ENCODE peak calls at places on chromosomes 1 and 21, in four cellular contexts. D is lower leg skin, L is right atrium auricular region, X is endodermal cell. Z is an unnamed sample.

GRCh38 chr1:87953732-87954344 is 625.2 kb downstream of the LMO4 start:
- DNase-seq in D (peak), X (peak), L (peak), Z (peak)

GRCh38 chr1:55131801-55132200 is 83.4 kb downstream of the USP24 start:
- DNase-seq in L (no peak), X (no peak), D (no peak), Z (no peak)

GRCh38 chr1:90579212-90579802 is 137.8 kb downstream of the BARHL2 start:
- DNase-seq in L (no peak), D (no peak), X (no peak), Z (no peak)

GRCh38 chr1:177780096-177780700 is 189.7 kb downstream of the SEC16B start:
- DNase-seq in X (peak), L (no peak), D (no peak), Z (no peak)

GRCh38 chr1:178502856-178503255 is 6.1 kb upstream of the CLEC20A start:
- DNase-seq in D (no peak), X (peak), L (no peak), Z (no peak)

GRCh38 chr1:203440780-203441179 is 34.8 kb upstream of the PRELP start:
- DNase-seq in X (peak), D (peak), L (peak), Z (peak)

GRCh38 chr1:92228401-92228800 is 10.7 kb downstream of the C1orf146 start:
- DNase-seq in X (no peak), L (no peak), D (no peak), Z (no peak)

GRCh38 chr21:20662523-20662922 is 335.7 kb upstream of the NCAM2 start:
- DNase-seq in L (no peak), D (no peak), X (peak), Z (no peak)

GRCh38 chr1:226100436-226101347 is 38.2 kb downstream of the H3-3A start:
- DNase-seq in D (no peak), L (no peak), X (peak), Z (peak)

GRCh38 chr1:39673215-39673614 is 1.3 kb upstream of the NT5C1A start:
- DNase-seq in D (no peak), X (no peak), L (no peak), Z (no peak)

GRCh38 chr1:214717323-214717722 is 114.3 kb downstream of the CENPF start:
- DNase-seq in X (no peak), D (no peak), L (no peak), Z (no peak)

GRCh38 chr1:22330092-22330762 is 121.4 kb upstream of the ZBTB40 start:
- DNase-seq in L (no peak), D (no peak), X (no peak), Z (no peak)

GRCh38 chr1:3127738-3128137 is 58.7 kb downstream of the PRDM16 start:
- DNase-seq in D (no peak), L (no peak), X (no peak), Z (no peak)

GRCh38 chr1:36157973-36158826 is 2.2 kb downstream of the MAP7D1 start:
- DNase-seq in X (no peak), D (no peak), L (no peak), Z (no peak)

GRCh38 chr21:31624181-31624580 is 35.3 kb upstream of the SOD1 start:
- DNase-seq in L (no peak), D (no peak), X (no peak), Z (no peak)
- TF ChIP-seq CTCF in L (no peak), D (no peak), X (no peak), Z (no peak)

GRCh38 chr1:201795066-201795465 is 33.9 kb upstream of the IPO9 start:
- DNase-seq in D (no peak), L (no peak), X (no peak), Z (no peak)
- TF ChIP-seq CTCF in D (no peak), L (no peak), X (peak), Z (peak)

DNA sequence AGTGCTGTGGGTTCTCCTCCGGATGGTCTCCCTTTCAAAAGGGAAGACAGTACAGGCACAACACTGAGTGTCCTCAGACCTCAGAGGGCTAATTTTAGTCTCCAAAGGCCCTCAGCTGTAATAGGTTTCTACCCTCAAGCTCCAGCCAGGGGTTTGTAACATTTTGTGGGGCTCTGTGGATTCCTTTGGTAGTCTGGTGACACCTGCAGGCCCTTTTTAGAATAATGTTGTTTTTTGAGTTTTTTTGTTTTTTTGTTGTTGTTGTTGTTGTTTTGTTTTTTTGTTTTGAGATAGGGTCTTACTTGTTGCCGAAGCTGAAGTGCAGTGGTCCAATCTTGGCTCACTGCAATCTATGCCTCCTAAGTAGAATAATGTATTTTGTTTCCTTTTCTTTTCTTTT is 15.0 kb upstream of the TMEM201 start:
- DNase-seq in D (no peak), X (peak), L (no peak), Z (no peak)
- TF ChIP-seq CTCF in D (no peak), X (peak), L (no peak), Z (peak)

GRCh38 chr1:219991511-219991810 is 54.8 kb downstream of the EPRS1 start:
- DNase-seq in X (no peak), L (no peak), D (no peak), Z (no peak)

GRCh38 chr1:219988387-219988786 is 57.9 kb downstream of the EPRS1 start:
- DNase-seq in L (no peak), X (no peak), D (no peak), Z (no peak)

GRCh38 chr1:219993554-219994433 is 52.5 kb downstream of the EPRS1 start:
- DNase-seq in D (no peak), X (no peak), L (no peak), Z (no peak)

GRCh38 chr1:219988818-219989217 is 57.5 kb downstream of the EPRS1 start:
- DNase-seq in X (no peak), L (no peak), D (no peak), Z (no peak)

DNA sequence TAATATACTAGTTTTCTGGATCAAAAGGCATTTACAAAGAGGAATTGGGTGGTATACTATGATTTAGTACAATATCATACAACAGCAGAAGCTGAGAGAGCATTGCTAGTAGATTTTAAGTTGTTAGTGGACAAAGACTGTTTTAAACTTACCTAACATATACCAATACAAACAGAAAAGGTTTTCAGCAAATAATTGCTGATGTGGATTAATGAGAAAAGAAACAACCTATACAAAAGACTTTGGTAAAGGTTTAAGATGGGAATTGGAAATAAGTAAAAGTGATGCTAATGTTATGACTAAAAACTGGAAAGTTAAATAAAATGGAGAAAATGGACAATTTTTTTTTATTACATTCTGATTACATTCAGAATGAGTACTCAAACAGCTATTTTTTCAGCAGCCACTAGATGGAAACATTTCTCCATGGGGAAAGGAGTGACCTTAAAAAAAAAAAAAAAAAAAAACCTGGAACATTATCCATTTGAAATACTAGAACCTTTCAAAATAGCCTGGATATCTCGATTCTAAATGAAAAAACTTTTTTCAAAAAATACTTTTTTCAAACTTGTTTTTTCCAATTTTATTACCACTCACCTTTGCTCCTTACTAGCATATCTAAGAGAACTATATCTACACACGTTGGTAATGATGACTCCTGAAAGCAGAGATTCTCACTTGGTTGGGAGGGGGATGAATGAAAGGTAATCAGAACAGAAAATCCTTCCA is 55.4 kb downstream of the EPRS1 start:
- DNase-seq in X (no peak), L (no peak), D (no peak), Z (no peak)
- TF ChIP-seq CTCF in X (peak), L (peak), D (no peak), Z (peak)

GRCh38 chr1:27366113-27366410 is 699 bp downstream of the MAP3K6 start:
- DNase-seq in D (peak), L (peak), X (peak), Z (peak)

GRCh38 chr1:27366411-27367159 is at the start of gene MAP3K6:
- DNase-seq in L (peak), X (peak), D (peak), Z (peak)

GRCh38 chr1:27372022-27372807 is 2.4 kb downstream of the FCN3 start:
- DNase-seq in L (no peak), D (no peak), X (no peak), Z (no peak)

GRCh38 chr1:27367160-27367650 is 444 bp upstream of the MAP3K6 start:
- DNase-seq in L (no peak), D (no peak), X (no peak), Z (no peak)

GRCh38 chr1:27368872-27369703 is 2.3 kb upstream of the MAP3K6 start:
- DNase-seq in D (no peak), X (no peak), L (no peak), Z (no peak)
- TF ChIP-seq CTCF in D (no peak), X (peak), L (no peak), Z (no peak)

DNA sequence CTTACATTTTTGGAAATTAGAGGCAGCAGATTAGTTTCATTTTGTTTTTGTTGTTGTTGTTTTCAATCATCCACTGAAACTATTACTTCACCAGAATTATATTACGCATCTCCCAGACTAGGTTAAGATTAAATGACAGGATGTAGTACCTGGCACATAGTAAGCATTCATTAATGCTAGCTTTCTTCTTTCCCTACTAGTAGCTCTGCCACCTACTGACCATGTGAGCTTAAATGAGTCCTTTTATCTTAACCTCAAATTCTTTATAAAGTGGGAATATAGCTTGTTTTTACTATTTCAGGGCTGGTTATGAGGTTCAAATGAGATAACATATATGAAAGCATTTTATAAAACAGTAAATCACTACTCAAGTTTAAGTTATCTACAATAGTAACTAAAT is 10.2 kb upstream of the ASPM start:
- DNase-seq in X (no peak), D (no peak), L (no peak), Z (no peak)
- TF ChIP-seq CTCF in X (peak), D (no peak), L (no peak), Z (no peak)

DNA sequence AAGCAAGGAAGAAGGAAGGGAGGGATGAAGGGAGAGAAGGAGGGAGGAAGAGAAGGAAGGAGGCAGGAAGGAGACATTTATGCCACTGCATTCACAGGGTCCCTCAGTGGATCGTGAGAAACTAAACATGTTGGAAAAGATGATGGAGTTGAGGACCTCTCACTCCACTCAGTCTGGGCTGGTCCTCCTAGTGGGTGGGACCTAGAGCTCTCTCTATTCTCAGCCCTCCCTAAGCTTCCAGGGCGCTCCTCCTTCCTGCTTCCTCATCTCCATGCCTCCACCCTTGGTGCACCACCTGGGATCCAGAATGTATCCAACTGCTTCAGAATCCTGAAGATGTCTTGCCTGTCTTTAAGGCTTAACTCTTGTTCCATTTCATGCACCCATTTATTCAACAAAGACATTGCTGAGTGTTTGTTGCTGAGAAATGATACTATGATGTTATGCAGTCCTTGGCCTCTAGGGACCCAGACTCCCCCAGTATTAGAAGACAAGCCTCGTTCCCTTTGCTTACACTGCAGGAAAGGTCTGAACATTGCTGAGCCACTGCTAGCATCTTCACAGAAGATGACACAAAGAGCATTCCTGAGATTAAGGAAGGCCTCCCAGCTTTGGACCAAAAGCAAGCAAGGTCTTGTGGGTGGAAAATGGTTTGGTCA is 88.5 kb downstream of the BEND5 start:
- DNase-seq in L (no peak), X (peak), D (no peak), Z (no peak)
- TF ChIP-seq CTCF in L (no peak), X (peak), D (no peak), Z (no peak)

GRCh38 chr21:45318556-45319341 is 31.1 kb upstream of the POFUT2 start:
- DNase-seq in X (peak), D (no peak), L (peak), Z (peak)
- TF ChIP-seq CTCF in X (no peak), D (no peak), L (no peak), Z (no peak)

Z was measured in heart right ventricle.